ENCODE peak calls at places on chromosomes 13 and 19, in five cellular contexts. J is GM13976, W is right cardiac atrium, R is HT1080, V is keratinocyte. Y is an unnamed sample.

GRCh38 chr19:45768644-45769053 is 403 bp downstream of the SIX5 start:
- DNase-seq in J (no peak), W (peak), R (no peak), V (no peak), Y (peak)

GRCh38 chr19:38989066-38989605 is 13.6 kb upstream of the FBXO17 start:
- DNase-seq in J (no peak), W (no peak), R (peak), V (no peak), Y (no peak)

GRCh38 chr19:45187421-45188100 is 9.0 kb downstream of the BLOC1S3 start:
- DNase-seq in J (peak), W (no peak), R (no peak), V (no peak), Y (peak)

GRCh38 chr13:102983496-102983895 is 82.7 kb downstream of the SLC10A2 start:
- DNase-seq in J (no peak), W (no peak), R (peak), V (peak), Y (no peak)

GRCh38 chr13:99332456-99332855 is 25.3 kb upstream of the GPR183 start:
- DNase-seq in J (no peak), W (no peak), R (no peak), V (no peak), Y (no peak)

GRCh38 chr13:34620073-34620858 is 321.8 kb upstream of the NBEA start:
- DNase-seq in J (no peak), W (no peak), R (no peak), V (no peak), Y (no peak)

GRCh38 chr13:40666058-40666904 is at the start of gene FOXO1:
- DNase-seq in J (peak), W (peak), R (peak), V (no peak), Y (peak)

GRCh38 chr13:52706074-52706473 is 33.5 kb downstream of the CNMD start:
- DNase-seq in J (no peak), W (no peak), R (no peak), V (no peak), Y (no peak)

GRCh38 chr13:111503905-111504695 is 183.7 kb downstream of the TEX29 start:
- DNase-seq in J (no peak), W (no peak), R (no peak), V (no peak), Y (no peak)

GRCh38 chr13:65435590-65435989 is 1794.5 kb downstream of the PCDH9 start:
- DNase-seq in J (no peak), W (no peak), R (no peak), V (no peak), Y (no peak)

GRCh38 chr13:57629821-57630235 is 1.7 kb upstream of the PCDH17 start:
- DNase-seq in J (peak), W (peak), R (no peak), V (no peak), Y (peak)

GRCh38 chr19:40443930-40444180 is 280 bp downstream of the SERTAD3 start:
- DNase-seq in J (no peak), W (no peak), R (no peak), V (no peak), Y (no peak)

Y was measured in activated naive CD4-positive, alpha-beta T cell treated with anti-CD3 and anti-CD28 coated beads, Interleukin-2, amount 10 ng/mL, durations not matched to agents 7 days and 5 days.